ENCODE peak calls at places on chromosome 13, in five cellular contexts. B is AG09309, P is GM13977, U is kidney, L is testis. D is an unnamed sample.

GRCh38 chr13:109235901-109236300 is 550.5 kb downstream of the IRS2 start:
- DNase-seq in U (no peak), P (no peak), L (no peak), B (no peak), D (no peak)

GRCh38 chr13:90447034-90447734 is 900.3 kb upstream of the MIR17HG start:
- DNase-seq in U (no peak), P (no peak), B (no peak), L (no peak), D (no peak)

GRCh38 chr13:74132768-74133656 is 1.2 kb downstream of the KLF12 start:
- DNase-seq in P (peak; percentile 21), L (peak; percentile 33), U (peak; percentile 82), B (no peak), D (peak; percentile 20)

GRCh38 chr13:98650376-98651107 is 73.6 kb upstream of the STK24 start:
- DNase-seq in B (no peak), U (no peak), P (no peak), L (no peak), D (no peak)

GRCh38 chr13:45718992-45719391 is 16.9 kb downstream of the CBY2 start:
- DNase-seq in B (peak; percentile 31), P (no peak), L (no peak), U (no peak), D (no peak)

GRCh38 chr13:109803822-109804221 is 17.4 kb upstream of the IRS2 start:
- DNase-seq in B (no peak), P (no peak), U (no peak), L (no peak), D (no peak)

GRCh38 chr13:42272115-42272756 is at the start of gene AKAP11:
- DNase-seq in P (no peak), U (no peak), B (no peak), L (peak; percentile 57), D (no peak)

GRCh38 chr13:45393941-45394570 is 24.1 kb downstream of the SLC25A30 start:
- DNase-seq in U (no peak), L (peak; percentile 48), P (peak; percentile 68), B (no peak), D (peak; percentile 72)

GRCh38 chr13:109945206-109945960 is 159.0 kb upstream of the IRS2 start:
- DNase-seq in L (no peak), B (peak; percentile 59), U (no peak), P (no peak), D (no peak)

GRCh38 chr13:26423634-26424033 is 133.8 kb upstream of the WASF3 start:
- DNase-seq in B (no peak), P (no peak), L (no peak), U (no peak), D (no peak)

GRCh38 chr13:39422845-39423565 is 180.0 kb downstream of the LHFPL6 start:
- DNase-seq in B (no peak), P (no peak), U (no peak), L (no peak), D (no peak)

GRCh38 chr13:25330541-25330940 is 29.1 kb downstream of the NUP58 start:
- DNase-seq in U (no peak), B (peak; percentile 14), L (no peak), P (no peak), D (no peak)

GRCh38 chr13:24233351-24233901 is 72.9 kb downstream of the SPATA13 start:
- DNase-seq in L (no peak), P (no peak), U (no peak), B (peak; percentile 7), D (no peak)

GRCh38 chr13:36973621-36974268 is 25.4 kb downstream of the ALG5 start:
- DNase-seq in L (no peak), P (peak; percentile 19), U (no peak), B (no peak), D (peak; percentile 22)

GRCh38 chr13:66994097-66994496 is 236.0 kb downstream of the PCDH9 start:
- DNase-seq in B (no peak), P (no peak), L (peak; percentile 76), U (peak; percentile 79), D (peak; percentile 49)

GRCh38 chr13:36062249-36062648 is 68.9 kb downstream of the DCLK1 start:
- DNase-seq in P (no peak), L (no peak), B (no peak), U (no peak), D (no peak)

GRCh38 chr13:39684531-39685137 is 29.2 kb downstream of the COG6 start:
- DNase-seq in L (no peak), B (no peak), P (peak; percentile 12), U (no peak), D (peak; percentile 12)

GRCh38 chr13:47039106-47039505 is 142.3 kb upstream of the HTR2A start:
- DNase-seq in B (peak; percentile 63), U (no peak), P (no peak), L (no peak), D (no peak)

GRCh38 chr13:110911880-110912279 is 3.0 kb downstream of the ANKRD10 start:
- DNase-seq in P (no peak), U (no peak), B (no peak), L (no peak), D (no peak)

GRCh38 chr13:22926176-22927007 is 254.4 kb upstream of the SGCG start:
- DNase-seq in L (peak; percentile 88), P (no peak), U (peak; percentile 93), B (no peak), D (peak; percentile 79)

GRCh38 chr13:114002771-114003321 is 29.0 kb upstream of the C13orf46 start:
- DNase-seq in B (no peak), U (peak; percentile 61), L (no peak), P (no peak), D (no peak)

GRCh38 chr13:25679936-25680335 is 308.2 kb downstream of the ATP8A2 start:
- DNase-seq in B (no peak), L (no peak), P (no peak), U (no peak), D (no peak)

GRCh38 chr13:24922390-24923304 is 158.7 kb downstream of the RNF17 start:
- DNase-seq in L (peak; percentile 98), B (peak; percentile 86), U (peak; percentile 99), P (peak; percentile 92), D (peak; percentile 93)

GRCh38 chr13:24225930-24226329 is 65.4 kb downstream of the SPATA13 start:
- DNase-seq in B (no peak), P (no peak), L (peak; percentile 45), U (no peak), D (no peak)

GRCh38 chr13:99982741-99983400 is 1.3 kb downstream of the ZIC2 start:
- DNase-seq in P (no peak), U (no peak), L (no peak), B (no peak), D (no peak)

GRCh38 chr13:27036236-27036981 is 135.2 kb downstream of the USP12 start:
- DNase-seq in P (no peak), U (no peak), L (no peak), B (no peak), D (no peak)

GRCh38 chr13:107867701-107868661 is 347.4 kb downstream of the LIG4 start:
- DNase-seq in P (peak; percentile 45), U (peak; percentile 75), B (no peak), L (peak; percentile 62), D (peak; percentile 35)

GRCh38 chr13:61664821-61665705 is 249.4 kb upstream of the PCDH20 start:
- DNase-seq in U (peak; percentile 24), L (no peak), B (no peak), P (no peak), D (no peak)

GRCh38 chr13:42548731-42549554 is 25.0 kb upstream of the TNFSF11 start:
- DNase-seq in P (peak; percentile 77), U (no peak), L (no peak), B (no peak), D (peak; percentile 86)

GRCh38 chr13:35840991-35841604 is 290.1 kb downstream of the DCLK1 start:
- DNase-seq in B (no peak), P (no peak), L (peak; percentile 73), U (no peak), D (no peak)

GRCh38 chr13:98890186-98890585 is 87.7 kb downstream of the DOCK9 start:
- DNase-seq in B (peak; percentile 91), U (no peak), P (no peak), L (no peak), D (no peak)

GRCh38 chr13:102869948-102870676 is 24.3 kb downstream of the ERCC5 start:
- DNase-seq in P (no peak), U (no peak), L (no peak), B (no peak), D (no peak)

DNA sequence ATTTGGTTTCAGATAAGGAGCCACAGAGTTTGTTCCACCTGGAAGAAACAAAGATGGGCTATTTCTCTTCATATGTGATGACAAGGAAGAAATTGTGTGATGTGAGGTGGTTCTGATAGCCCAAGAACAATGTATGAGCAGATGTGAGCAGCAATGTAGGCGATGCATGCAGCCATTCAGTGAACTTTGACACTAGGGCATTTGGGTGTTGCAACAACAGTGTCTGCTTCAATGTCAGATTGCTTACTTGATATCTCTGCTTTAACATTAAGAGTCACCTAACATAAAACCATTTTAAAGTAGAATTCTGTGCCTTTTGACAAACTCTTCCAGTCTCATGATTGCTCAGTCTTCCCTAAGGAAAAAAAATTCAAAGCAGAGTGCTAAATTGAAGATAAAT is 865.4 kb downstream of the SLITRK6 start:
- DNase-seq in L (no peak), B (no peak), U (no peak), P (no peak), D (no peak)
- TF ChIP-seq CTCF in L (no peak), B (no peak), U (no peak), P (no peak), D (no peak)

GRCh38 chr13:86737334-86737932 is 933.7 kb upstream of the SLITRK5 start:
- DNase-seq in U (no peak), B (no peak), L (no peak), P (no peak), D (no peak)

GRCh38 chr13:86741762-86742285 is 929.3 kb upstream of the SLITRK5 start:
- DNase-seq in L (no peak), P (peak; percentile 6), B (no peak), U (no peak), D (no peak)
- TF ChIP-seq CTCF in L (no peak), P (peak; percentile 9), B (no peak), U (no peak), D (no peak)

DNA sequence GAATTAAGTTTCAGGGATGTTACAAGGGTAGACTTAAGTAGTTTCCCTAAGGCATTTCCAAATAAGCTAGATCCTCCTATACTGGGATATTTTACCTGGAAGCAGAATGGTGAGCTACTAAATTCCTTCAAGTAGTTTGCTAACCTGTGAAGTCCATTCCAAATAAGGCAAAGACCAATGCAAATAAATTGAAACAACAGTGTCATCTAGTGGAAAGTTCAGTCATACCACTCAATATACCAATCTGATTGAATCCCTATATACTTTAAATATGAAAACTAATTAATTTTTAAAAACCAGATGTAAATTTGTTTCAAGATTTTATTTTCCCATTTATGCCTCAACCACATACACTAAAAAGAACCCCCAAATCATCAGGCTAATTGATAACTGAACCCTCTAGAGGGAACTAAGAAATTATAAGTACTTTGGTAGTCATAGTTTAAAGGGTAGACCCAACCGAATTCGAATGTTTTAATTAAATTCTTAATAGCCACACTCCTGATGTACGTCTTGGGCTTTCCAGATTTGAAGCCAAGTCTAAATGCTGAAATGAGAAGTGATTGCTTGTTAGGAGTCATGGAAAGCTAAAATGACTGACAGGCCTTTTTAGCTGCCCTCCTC is 223.7 kb downstream of the TBC1D4 start:
- DNase-seq in P (no peak), B (no peak), U (no peak), L (no peak), D (no peak)
- TF ChIP-seq CTCF in P (peak; percentile 51), B (peak; percentile 56), U (peak; percentile 51), L (peak; percentile 57), D (peak; percentile 8)

GRCh38 chr13:79662882-79663281 is 181.9 kb downstream of the NDFIP2 start:
- DNase-seq in P (no peak), U (no peak), L (no peak), B (no peak), D (no peak)
- TF ChIP-seq CTCF in P (no peak), U (no peak), L (no peak), B (no peak), D (no peak)

D was measured in GM20000.